ENCODE peak calls at places on chromosomes 6 and 20, in eight cellular contexts. One of them, this sample, is unnamed.

GRCh38 chr6:13011612-13012146 is 295.1 kb downstream of the PHACTR1 start:
- DNase-seq in NB4: no peak
- DNase-seq in uterus: no peak
- DNase-seq in AG04449: no peak
- DNase-seq in stomach: no peak
- DNase-seq in Panc1: no peak
- DNase-seq in AG09309: no peak
- DNase-seq in tibial nerve: no peak
- DNase-seq in this sample: no peak

GRCh38 chr6:34610819-34611477 is 54.8 kb upstream of the SPDEF start:
- DNase-seq in NB4: peak; percentile 15
- DNase-seq in uterus: no peak
- DNase-seq in AG04449: peak; percentile 63
- DNase-seq in stomach: peak; percentile 32
- DNase-seq in Panc1: peak; percentile 51
- DNase-seq in AG09309: peak; percentile 46
- DNase-seq in tibial nerve: no peak
- DNase-seq in this sample: peak; percentile 86

GRCh38 chr6:30061766-30062458 is 847 bp downstream of the POLR1H start:
- DNase-seq in NB4: peak; percentile 75
- DNase-seq in uterus: peak; percentile 16
- DNase-seq in AG04449: no peak
- DNase-seq in stomach: peak; percentile 28
- DNase-seq in Panc1: no peak
- DNase-seq in AG09309: no peak
- DNase-seq in tibial nerve: no peak
- DNase-seq in this sample: peak; percentile 41

GRCh38 chr6:6466967-6467761 is 121.4 kb upstream of the LY86 start:
- DNase-seq in NB4: no peak
- DNase-seq in uterus: no peak
- DNase-seq in AG04449: no peak
- DNase-seq in stomach: no peak
- DNase-seq in Panc1: no peak
- DNase-seq in AG09309: no peak
- DNase-seq in tibial nerve: no peak
- DNase-seq in this sample: peak; percentile 4

GRCh38 chr20:58640446-58640845 is 10.6 kb upstream of the STX16 start:
- DNase-seq in NB4: peak; percentile 40
- DNase-seq in uterus: no peak
- DNase-seq in AG04449: no peak
- DNase-seq in stomach: no peak
- DNase-seq in Panc1: no peak
- DNase-seq in AG09309: no peak
- DNase-seq in tibial nerve: no peak
- DNase-seq in this sample: peak; percentile 55

GRCh38 chr6:129345890-129346289 is 364.1 kb downstream of the ARHGAP18 start:
- DNase-seq in NB4: no peak
- DNase-seq in uterus: no peak
- DNase-seq in AG04449: peak; percentile 56
- DNase-seq in stomach: no peak
- DNase-seq in Panc1: no peak
- DNase-seq in AG09309: peak; percentile 71
- DNase-seq in tibial nerve: no peak
- DNase-seq in this sample: peak; percentile 18

GRCh38 chr6:138776659-138777058 is 3.1 kb downstream of the CCDC28A start:
- DNase-seq in NB4: no peak
- DNase-seq in uterus: no peak
- DNase-seq in AG04449: no peak
- DNase-seq in stomach: no peak
- DNase-seq in Panc1: no peak
- DNase-seq in AG09309: no peak
- DNase-seq in tibial nerve: no peak
- DNase-seq in this sample: no peak

GRCh38 chr6:6221829-6222535 is 98.5 kb downstream of the F13A1 start:
- DNase-seq in NB4: peak; percentile 49
- DNase-seq in uterus: no peak
- DNase-seq in AG04449: no peak
- DNase-seq in stomach: no peak
- DNase-seq in Panc1: no peak
- DNase-seq in AG09309: no peak
- DNase-seq in tibial nerve: no peak
- DNase-seq in this sample: no peak

GRCh38 chr6:115891704-115892225 is 168.9 kb downstream of the FRK start:
- DNase-seq in NB4: no peak
- DNase-seq in uterus: no peak
- DNase-seq in AG04449: no peak
- DNase-seq in stomach: no peak
- DNase-seq in Panc1: no peak
- DNase-seq in AG09309: no peak
- DNase-seq in tibial nerve: no peak
- DNase-seq in this sample: no peak

GRCh38 chr6:119132211-119133004 is 53.9 kb upstream of the FAM184A start:
- DNase-seq in NB4: no peak
- DNase-seq in uterus: no peak
- DNase-seq in AG04449: no peak
- DNase-seq in stomach: no peak
- DNase-seq in Panc1: no peak
- DNase-seq in AG09309: no peak
- DNase-seq in tibial nerve: no peak
- DNase-seq in this sample: no peak

GRCh38 chr6:31157543-31158139 is at the start of gene CCHCR1:
- DNase-seq in NB4: no peak
- DNase-seq in uterus: no peak
- DNase-seq in AG04449: no peak
- DNase-seq in stomach: no peak
- DNase-seq in Panc1: no peak
- DNase-seq in AG09309: no peak
- DNase-seq in tibial nerve: no peak
- DNase-seq in this sample: no peak

GRCh38 chr20:41047975-41048305 is 19.3 kb downstream of the TOP1 start:
- DNase-seq in NB4: peak; percentile 51
- DNase-seq in uterus: no peak
- DNase-seq in AG04449: no peak
- DNase-seq in stomach: no peak
- DNase-seq in Panc1: no peak
- DNase-seq in AG09309: no peak
- DNase-seq in tibial nerve: no peak
- DNase-seq in this sample: peak; percentile 58

GRCh38 chr6:124660185-124660584 is 302.1 kb upstream of the RNF217 start:
- DNase-seq in NB4: no peak
- DNase-seq in uterus: no peak
- DNase-seq in AG04449: no peak
- DNase-seq in stomach: no peak
- DNase-seq in Panc1: no peak
- DNase-seq in AG09309: no peak
- DNase-seq in tibial nerve: no peak
- DNase-seq in this sample: no peak

GRCh38 chr20:17787816-17788215 is 88.0 kb downstream of the BANF2 start:
- DNase-seq in NB4: no peak
- DNase-seq in uterus: no peak
- DNase-seq in AG04449: no peak
- DNase-seq in stomach: no peak
- DNase-seq in Panc1: no peak
- DNase-seq in AG09309: no peak
- DNase-seq in tibial nerve: no peak
- DNase-seq in this sample: no peak

GRCh38 chr6:18585032-18585573 is 198.0 kb downstream of the RNF144B start:
- DNase-seq in NB4: peak; percentile 24
- DNase-seq in uterus: no peak
- DNase-seq in AG04449: peak; percentile 33
- DNase-seq in stomach: no peak
- DNase-seq in Panc1: peak; percentile 36
- DNase-seq in AG09309: peak; percentile 42
- DNase-seq in tibial nerve: no peak
- DNase-seq in this sample: peak; percentile 45

GRCh38 chr6:43286995-43287716 is 10.9 kb upstream of the SLC22A7 start:
- DNase-seq in NB4: peak; percentile 83
- DNase-seq in uterus: no peak
- DNase-seq in AG04449: no peak
- DNase-seq in stomach: no peak
- DNase-seq in Panc1: no peak
- DNase-seq in AG09309: no peak
- DNase-seq in tibial nerve: no peak
- DNase-seq in this sample: no peak

GRCh38 chr6:105509506-105510331 is 106.8 kb upstream of the PREP start:
- DNase-seq in NB4: peak; percentile 4
- DNase-seq in uterus: peak; percentile 34
- DNase-seq in AG04449: no peak
- DNase-seq in stomach: no peak
- DNase-seq in Panc1: no peak
- DNase-seq in AG09309: no peak
- DNase-seq in tibial nerve: peak; percentile 36
- DNase-seq in this sample: peak; percentile 73

GRCh38 chr6:45021652-45022051 is 306.5 kb upstream of the RUNX2 start:
- DNase-seq in NB4: no peak
- DNase-seq in uterus: no peak
- DNase-seq in AG04449: peak; percentile 21
- DNase-seq in stomach: no peak
- DNase-seq in Panc1: no peak
- DNase-seq in AG09309: no peak
- DNase-seq in tibial nerve: no peak
- DNase-seq in this sample: peak; percentile 10

GRCh38 chr6:166307981-166308768 is at the start of gene PRR18:
- DNase-seq in NB4: no peak
- DNase-seq in uterus: no peak
- DNase-seq in AG04449: no peak
- DNase-seq in stomach: no peak
- DNase-seq in Panc1: no peak
- DNase-seq in AG09309: no peak
- DNase-seq in tibial nerve: no peak
- DNase-seq in this sample: no peak

DNA sequence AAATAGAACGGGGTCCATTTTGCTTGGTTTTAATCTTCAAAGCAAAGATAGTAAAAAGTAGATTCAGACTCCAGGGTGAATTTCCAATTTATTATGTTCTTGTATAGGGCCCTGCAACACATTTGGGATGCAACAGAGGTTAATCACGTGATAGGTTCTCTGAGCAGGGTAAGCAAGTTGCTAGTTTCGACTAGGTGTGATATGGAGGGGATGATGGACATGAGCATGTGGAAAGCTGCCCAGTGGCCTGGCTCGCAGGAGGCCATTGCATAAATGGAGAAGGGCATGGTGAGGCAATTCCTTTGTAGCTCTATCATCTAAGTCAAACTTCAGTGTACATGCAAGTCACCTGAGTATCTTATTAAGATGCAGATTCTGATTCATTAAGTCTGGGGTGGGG is 17.7 kb upstream of the ADGRF4 start:
- DNase-seq in NB4: no peak
- DNase-seq in uterus: no peak
- DNase-seq in AG04449: no peak
- DNase-seq in stomach: no peak
- DNase-seq in Panc1: no peak
- DNase-seq in AG09309: no peak
- DNase-seq in tibial nerve: no peak
- DNase-seq in this sample: no peak
- TF ChIP-seq CTCF in NB4: no peak
- TF ChIP-seq CTCF in uterus: no peak
- TF ChIP-seq CTCF in AG04449: no peak
- TF ChIP-seq CTCF in stomach: no peak
- TF ChIP-seq CTCF in Panc1: no peak
- TF ChIP-seq CTCF in AG09309: no peak
- TF ChIP-seq CTCF in tibial nerve: no peak
- TF ChIP-seq CTCF in this sample: no peak

GRCh38 chr6:89297695-89298351 is 17.3 kb downstream of the GABRR2 start:
- DNase-seq in NB4: peak; percentile 93
- DNase-seq in uterus: peak; percentile 47
- DNase-seq in AG04449: peak; percentile 81
- DNase-seq in stomach: peak; percentile 62
- DNase-seq in Panc1: peak; percentile 82
- DNase-seq in AG09309: peak; percentile 74
- DNase-seq in tibial nerve: peak; percentile 37
- DNase-seq in this sample: peak; percentile 96
- H3K4me3 ChIP-seq in NB4: peak overlapping the region; percentile 4
- H3K4me3 ChIP-seq in uterus: no peak overlapping the region
- H3K4me3 ChIP-seq in AG04449: no peak overlapping the region
- H3K4me3 ChIP-seq in stomach: no peak overlapping the region
- H3K4me3 ChIP-seq in Panc1: peak overlapping the region; percentile 37
- H3K4me3 ChIP-seq in AG09309: no peak overlapping the region
- H3K4me3 ChIP-seq in tibial nerve: no peak overlapping the region
- H3K4me3 ChIP-seq in this sample: no peak overlapping the region

DNA sequence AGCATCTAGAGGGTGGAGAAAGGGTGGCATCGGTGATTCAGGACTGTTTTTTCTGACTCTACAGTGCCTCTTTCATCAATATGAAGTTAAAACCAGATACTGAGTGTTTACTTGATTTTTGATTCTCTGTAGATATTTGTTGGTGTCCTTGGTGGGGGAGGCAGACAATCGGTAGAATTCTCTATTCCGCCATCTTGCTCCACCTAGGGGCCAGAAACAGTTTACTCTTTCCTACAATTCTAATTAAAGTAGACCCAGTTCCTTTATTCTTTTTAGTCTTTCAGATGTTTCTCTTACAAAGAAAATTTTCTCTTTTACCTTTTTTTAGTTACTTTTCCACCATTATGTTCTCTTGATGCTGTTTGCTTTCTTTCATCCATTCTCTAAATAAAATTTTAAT is 162.1 kb upstream of the RAB32 start:
- DNase-seq in NB4: no peak
- DNase-seq in uterus: no peak
- DNase-seq in AG04449: no peak
- DNase-seq in stomach: no peak
- DNase-seq in Panc1: no peak
- DNase-seq in AG09309: no peak
- DNase-seq in tibial nerve: no peak
- DNase-seq in this sample: no peak
- TF ChIP-seq CTCF in NB4: no peak
- TF ChIP-seq CTCF in uterus: no peak
- TF ChIP-seq CTCF in AG04449: no peak
- TF ChIP-seq CTCF in stomach: no peak
- TF ChIP-seq CTCF in Panc1: peak; percentile 23
- TF ChIP-seq CTCF in AG09309: peak; percentile 39
- TF ChIP-seq CTCF in tibial nerve: no peak
- TF ChIP-seq CTCF in this sample: peak; percentile 7

GRCh38 chr20:45843506-45843905 is 9.9 kb downstream of the SNX21 start:
- DNase-seq in NB4: no peak
- DNase-seq in uterus: no peak
- DNase-seq in AG04449: no peak
- DNase-seq in stomach: no peak
- DNase-seq in Panc1: no peak
- DNase-seq in AG09309: no peak
- DNase-seq in tibial nerve: no peak
- DNase-seq in this sample: no peak

GRCh38 chr20:45845452-45845851 is 11.7 kb downstream of the ACOT8 start:
- DNase-seq in NB4: no peak
- DNase-seq in uterus: no peak
- DNase-seq in AG04449: no peak
- DNase-seq in stomach: no peak
- DNase-seq in Panc1: no peak
- DNase-seq in AG09309: no peak
- DNase-seq in tibial nerve: no peak
- DNase-seq in this sample: no peak

GRCh38 chr20:45841407-45842129 is 8.0 kb downstream of the SNX21 start:
- DNase-seq in NB4: no peak
- DNase-seq in uterus: no peak
- DNase-seq in AG04449: no peak
- DNase-seq in stomach: no peak
- DNase-seq in Panc1: no peak
- DNase-seq in AG09309: no peak
- DNase-seq in tibial nerve: no peak
- DNase-seq in this sample: no peak

GRCh38 chr20:45840700-45841198 is 7.2 kb downstream of the SNX21 start:
- DNase-seq in NB4: no peak
- DNase-seq in uterus: no peak
- DNase-seq in AG04449: no peak
- DNase-seq in stomach: no peak
- DNase-seq in Panc1: no peak
- DNase-seq in AG09309: no peak
- DNase-seq in tibial nerve: no peak
- DNase-seq in this sample: no peak

GRCh38 chr20:45842169-45842812 is 8.7 kb downstream of the SNX21 start:
- DNase-seq in NB4: peak; percentile 34
- DNase-seq in uterus: peak; percentile 76
- DNase-seq in AG04449: peak; percentile 23
- DNase-seq in stomach: no peak
- DNase-seq in Panc1: no peak
- DNase-seq in AG09309: peak; percentile 55
- DNase-seq in tibial nerve: peak; percentile 62
- DNase-seq in this sample: peak; percentile 91
- H3K4me3 ChIP-seq in NB4: no peak overlapping the region
- H3K4me3 ChIP-seq in uterus: no peak overlapping the region
- H3K4me3 ChIP-seq in AG04449: no peak overlapping the region
- H3K4me3 ChIP-seq in stomach: no peak overlapping the region
- H3K4me3 ChIP-seq in Panc1: no peak overlapping the region
- H3K4me3 ChIP-seq in AG09309: no peak overlapping the region
- H3K4me3 ChIP-seq in tibial nerve: no peak overlapping the region
- H3K4me3 ChIP-seq in this sample: no peak overlapping the region

This sample was measured in fibroblast of villous mesenchyme.